ENCODE peak calls at places on chromosomes 12 and 14, in seven cellular contexts. One of them, this sample, is unnamed.

GRCh38 chr12:33589609-33590114 is 150.0 kb upstream of the SYT10 start:
- DNase-seq in stimulated activated CD4-positive, alpha-beta T cell treated with anti-CD3 and anti-CD28 coated beads, Interleukin-15, amount 100 ng/mL, for 1 hour: no peak
- DNase-seq in thoracic aorta: no peak
- DNase-seq in A549: no peak
- DNase-seq in HS-5: no peak
- DNase-seq in GM04504: no peak
- DNase-seq in tibial artery: no peak
- DNase-seq in this sample: no peak

GRCh38 chr12:132490481-132491348 is 764 bp downstream of the FBRSL1 start:
- DNase-seq in tibial artery: no peak
- DNase-seq in GM04504: no peak
- DNase-seq in stimulated activated CD4-positive, alpha-beta T cell treated with anti-CD3 and anti-CD28 coated beads, Interleukin-15, amount 100 ng/mL, for 1 hour: no peak
- DNase-seq in HS-5: no peak
- DNase-seq in A549: no peak
- DNase-seq in thoracic aorta: no peak
- DNase-seq in this sample: no peak

GRCh38 chr12:115791331-115791730 is 486.2 kb downstream of the MED13L start:
- DNase-seq in HS-5: no peak
- DNase-seq in tibial artery: no peak
- DNase-seq in A549: no peak
- DNase-seq in GM04504: no peak
- DNase-seq in thoracic aorta: no peak
- DNase-seq in stimulated activated CD4-positive, alpha-beta T cell treated with anti-CD3 and anti-CD28 coated beads, Interleukin-15, amount 100 ng/mL, for 1 hour: no peak
- DNase-seq in this sample: no peak

GRCh38 chr12:61810486-61810885 is 449.7 kb upstream of the USP15 start:
- DNase-seq in HS-5: no peak
- DNase-seq in tibial artery: no peak
- DNase-seq in GM04504: no peak
- DNase-seq in stimulated activated CD4-positive, alpha-beta T cell treated with anti-CD3 and anti-CD28 coated beads, Interleukin-15, amount 100 ng/mL, for 1 hour: no peak
- DNase-seq in thoracic aorta: no peak
- DNase-seq in A549: no peak
- DNase-seq in this sample: no peak

GRCh38 chr12:70798016-70798768 is 122.3 kb downstream of the PTPRR start:
- DNase-seq in thoracic aorta: no peak
- DNase-seq in stimulated activated CD4-positive, alpha-beta T cell treated with anti-CD3 and anti-CD28 coated beads, Interleukin-15, amount 100 ng/mL, for 1 hour: no peak
- DNase-seq in tibial artery: no peak
- DNase-seq in HS-5: no peak
- DNase-seq in A549: no peak
- DNase-seq in GM04504: no peak
- DNase-seq in this sample: no peak

GRCh38 chr12:116615141-116615861 is 56.1 kb downstream of the MAP1LC3B2 start:
- DNase-seq in stimulated activated CD4-positive, alpha-beta T cell treated with anti-CD3 and anti-CD28 coated beads, Interleukin-15, amount 100 ng/mL, for 1 hour: no peak
- DNase-seq in A549: no peak
- DNase-seq in GM04504: no peak
- DNase-seq in HS-5: no peak
- DNase-seq in thoracic aorta: no peak
- DNase-seq in tibial artery: no peak
- DNase-seq in this sample: no peak

GRCh38 chr12:30795660-30796507 is 41.1 kb upstream of the CAPRIN2 start:
- DNase-seq in HS-5: peak
- DNase-seq in A549: peak
- DNase-seq in GM04504: peak
- DNase-seq in tibial artery: peak
- DNase-seq in stimulated activated CD4-positive, alpha-beta T cell treated with anti-CD3 and anti-CD28 coated beads, Interleukin-15, amount 100 ng/mL, for 1 hour: no peak
- DNase-seq in thoracic aorta: peak
- DNase-seq in this sample: no peak

GRCh38 chr12:27905285-27906126 is 67.0 kb downstream of the PTHLH start:
- DNase-seq in stimulated activated CD4-positive, alpha-beta T cell treated with anti-CD3 and anti-CD28 coated beads, Interleukin-15, amount 100 ng/mL, for 1 hour: no peak
- DNase-seq in tibial artery: no peak
- DNase-seq in GM04504: no peak
- DNase-seq in A549: no peak
- DNase-seq in HS-5: no peak
- DNase-seq in thoracic aorta: no peak
- DNase-seq in this sample: no peak

GRCh38 chr12:53097207-53097563 is 282 bp upstream of the IGFBP6 start:
- DNase-seq in thoracic aorta: no peak
- DNase-seq in HS-5: peak
- DNase-seq in GM04504: peak
- DNase-seq in stimulated activated CD4-positive, alpha-beta T cell treated with anti-CD3 and anti-CD28 coated beads, Interleukin-15, amount 100 ng/mL, for 1 hour: no peak
- DNase-seq in A549: no peak
- DNase-seq in tibial artery: peak
- DNase-seq in this sample: no peak

GRCh38 chr12:70317781-70318180 is 48.3 kb upstream of the KCNMB4 start:
- DNase-seq in tibial artery: no peak
- DNase-seq in HS-5: no peak
- DNase-seq in GM04504: no peak
- DNase-seq in stimulated activated CD4-positive, alpha-beta T cell treated with anti-CD3 and anti-CD28 coated beads, Interleukin-15, amount 100 ng/mL, for 1 hour: no peak
- DNase-seq in A549: no peak
- DNase-seq in thoracic aorta: no peak
- DNase-seq in this sample: no peak

GRCh38 chr12:118371354-118372282 is 1.1 kb downstream of the TAOK3 start:
- DNase-seq in stimulated activated CD4-positive, alpha-beta T cell treated with anti-CD3 and anti-CD28 coated beads, Interleukin-15, amount 100 ng/mL, for 1 hour: peak
- DNase-seq in HS-5: no peak
- DNase-seq in thoracic aorta: no peak
- DNase-seq in A549: peak
- DNase-seq in tibial artery: peak
- DNase-seq in GM04504: no peak
- DNase-seq in this sample: no peak

GRCh38 chr12:59041241-59042121 is 121.2 kb upstream of the LRIG3 start:
- DNase-seq in tibial artery: no peak
- DNase-seq in A549: peak
- DNase-seq in stimulated activated CD4-positive, alpha-beta T cell treated with anti-CD3 and anti-CD28 coated beads, Interleukin-15, amount 100 ng/mL, for 1 hour: no peak
- DNase-seq in thoracic aorta: no peak
- DNase-seq in HS-5: peak
- DNase-seq in GM04504: peak
- DNase-seq in this sample: no peak

GRCh38 chr14:104350463-104351185 is 212.2 kb downstream of the KIF26A start:
- DNase-seq in stimulated activated CD4-positive, alpha-beta T cell treated with anti-CD3 and anti-CD28 coated beads, Interleukin-15, amount 100 ng/mL, for 1 hour: no peak
- DNase-seq in HS-5: no peak
- DNase-seq in A549: no peak
- DNase-seq in GM04504: no peak
- DNase-seq in thoracic aorta: no peak
- DNase-seq in tibial artery: peak
- DNase-seq in this sample: no peak

GRCh38 chr12:107655281-107656065 is 30.1 kb upstream of the PWP1 start:
- DNase-seq in thoracic aorta: no peak
- DNase-seq in stimulated activated CD4-positive, alpha-beta T cell treated with anti-CD3 and anti-CD28 coated beads, Interleukin-15, amount 100 ng/mL, for 1 hour: no peak
- DNase-seq in GM04504: no peak
- DNase-seq in HS-5: no peak
- DNase-seq in A549: no peak
- DNase-seq in tibial artery: no peak
- DNase-seq in this sample: no peak

GRCh38 chr14:53744846-53745245 is 211.8 kb downstream of the BMP4 start:
- DNase-seq in HS-5: no peak
- DNase-seq in stimulated activated CD4-positive, alpha-beta T cell treated with anti-CD3 and anti-CD28 coated beads, Interleukin-15, amount 100 ng/mL, for 1 hour: no peak
- DNase-seq in tibial artery: no peak
- DNase-seq in GM04504: no peak
- DNase-seq in thoracic aorta: no peak
- DNase-seq in A549: no peak
- DNase-seq in this sample: no peak

GRCh38 chr14:98189077-98189476 is 1082.9 kb downstream of the BCL11B start:
- DNase-seq in HS-5: no peak
- DNase-seq in GM04504: no peak
- DNase-seq in thoracic aorta: no peak
- DNase-seq in tibial artery: no peak
- DNase-seq in A549: no peak
- DNase-seq in stimulated activated CD4-positive, alpha-beta T cell treated with anti-CD3 and anti-CD28 coated beads, Interleukin-15, amount 100 ng/mL, for 1 hour: no peak
- DNase-seq in this sample: no peak